ENCODE peak calls at places on chromosomes 12 and 14, in seven cellular contexts. M, X, D, H, Z, Y and O are unnamed samples.

GRCh38 chr14:105028251-105028927 is 7.5 kb upstream of the CDCA4 start:
- DNase-seq in M (no peak), X (peak), D (no peak), H (no peak), Z (no peak), Y (peak), O (peak)

GRCh38 chr12:109989380-109989779 is 6.8 kb downstream of the GIT2 start:
- DNase-seq in M (no peak), X (no peak), D (no peak), H (no peak), Z (no peak), Y (peak), O (no peak)

GRCh38 chr12:43763769-43764168 is 5.0 kb downstream of the IRAK4 start:
- DNase-seq in M (no peak), X (no peak), D (no peak), H (no peak), Z (no peak), Y (peak), O (no peak)

GRCh38 chr12:53700567-53700966 is 24.7 kb upstream of the ATP5MC2 start:
- DNase-seq in M (no peak), X (no peak), D (no peak), H (no peak), Z (no peak), Y (no peak), O (no peak)

GRCh38 chr12:129788506-129788905 is 115.3 kb downstream of the TMEM132D start:
- DNase-seq in M (no peak), X (no peak), D (no peak), H (no peak), Z (no peak), Y (no peak), O (no peak)

GRCh38 chr12:15774819-15775218 is 14.4 kb downstream of the EPS8 start:
- DNase-seq in M (no peak), X (no peak), D (no peak), H (no peak), Z (no peak), Y (peak), O (no peak)

GRCh38 chr12:116353958-116354357 is 76.5 kb upstream of the MED13L start:
- DNase-seq in M (no peak), X (no peak), D (no peak), H (no peak), Z (peak), Y (no peak), O (no peak)

GRCh38 chr14:61417890-61418455 is 96.6 kb downstream of the PRKCH start:
- DNase-seq in M (no peak), X (no peak), D (no peak), H (no peak), Z (no peak), Y (no peak), O (no peak)

GRCh38 chr12:459430-460258 is at the start of gene B4GALNT3:
- DNase-seq in M (no peak), X (peak), D (peak), H (peak), Z (peak), Y (no peak), O (no peak)

GRCh38 chr12:15662983-15663659 is 126.1 kb downstream of the EPS8 start:
- DNase-seq in M (no peak), X (no peak), D (no peak), H (no peak), Z (no peak), Y (peak), O (no peak)

GRCh38 chr14:39491134-39491541 is 58.9 kb upstream of the FBXO33 start:
- DNase-seq in M (no peak), X (no peak), D (no peak), H (no peak), Z (no peak), Y (peak), O (no peak)

GRCh38 chr14:104800600-104801283 is at the start of gene ZBTB42:
- DNase-seq in M (no peak), X (peak), D (peak), H (peak), Z (peak), Y (peak), O (peak)

GRCh38 chr14:71574976-71575375 is 357.3 kb upstream of the RGS6 start:
- DNase-seq in M (no peak), X (no peak), D (no peak), H (no peak), Z (no peak), Y (peak), O (peak)

GRCh38 chr14:38342803-38343202 is 86.9 kb upstream of the CLEC14A start:
- DNase-seq in M (no peak), X (no peak), D (no peak), H (no peak), Z (no peak), Y (peak), O (peak)

GRCh38 chr12:8156416-8156815 is 399 bp upstream of the ZNF705A start:
- DNase-seq in M (no peak), X (no peak), D (no peak), H (no peak), Z (no peak), Y (no peak), O (no peak)

GRCh38 chr14:96051642-96052540 is 12.7 kb downstream of the C14orf132 start:
- DNase-seq in M (no peak), X (no peak), D (no peak), H (no peak), Z (no peak), Y (peak), O (no peak)

GRCh38 chr12:46388427-46388992 is 15.9 kb upstream of the SLC38A2 start:
- DNase-seq in M (no peak), X (no peak), D (no peak), H (no peak), Z (no peak), Y (peak), O (no peak)

GRCh38 chr14:24058260-24058950 is 6.6 kb downstream of the CARMIL3 start:
- DNase-seq in M (peak), X (peak), D (peak), H (peak), Z (peak), Y (peak), O (peak)

GRCh38 chr14:104650057-104650980 is 39.1 kb upstream of the INF2 start:
- DNase-seq in M (peak), X (peak), D (peak), H (peak), Z (peak), Y (peak), O (peak)

GRCh38 chr12:48004039-48004940 is at the start of gene COL2A1:
- DNase-seq in M (no peak), X (peak), D (no peak), H (peak), Z (no peak), Y (peak), O (no peak)

GRCh38 chr12:20350495-20350894 is 17.8 kb upstream of the PDE3A start:
- DNase-seq in M (no peak), X (no peak), D (no peak), H (no peak), Z (no peak), Y (peak), O (no peak)

DNA sequence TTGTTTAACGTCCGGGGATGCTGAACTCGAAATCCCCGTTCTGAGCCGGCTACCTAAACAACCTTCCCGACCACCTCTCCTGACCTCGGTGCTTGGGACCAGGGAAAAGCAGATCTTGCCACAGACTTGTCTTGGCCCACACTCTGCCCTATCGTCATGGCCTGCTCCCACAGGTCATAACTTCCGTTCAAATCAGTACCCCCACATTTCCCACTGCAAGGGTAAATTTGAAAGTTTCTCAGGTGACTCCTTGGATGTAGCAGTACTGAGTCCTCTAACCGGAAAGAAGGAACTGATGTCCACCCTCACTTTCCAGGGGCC is 612 bp upstream of the RBM23 start:
- DNase-seq in M (no peak), X (no peak), D (no peak), H (peak), Z (no peak), Y (no peak), O (no peak)
- TF ChIP-seq POLR2A in M (no peak), X (no peak), D (no peak), H (no peak), Z (no peak), Y (no peak), O (no peak)

GRCh38 chr14:100110801-100111200 is 45.6 kb downstream of the EVL start:
- DNase-seq in M (no peak), X (no peak), D (no peak), H (no peak), Z (no peak), Y (no peak), O (no peak)
- TF ChIP-seq POLR2A in M (no peak), X (no peak), D (no peak), H (no peak), Z (no peak), Y (no peak), O (no peak)

GRCh38 chr14:73461478-73462077 is 3.2 kb upstream of the NUMB start:
- DNase-seq in M (no peak), X (no peak), D (no peak), H (no peak), Z (no peak), Y (no peak), O (no peak)

GRCh38 chr14:73462815-73463214 is 4.5 kb upstream of the NUMB start:
- DNase-seq in M (no peak), X (no peak), D (no peak), H (no peak), Z (no peak), Y (no peak), O (no peak)

GRCh38 chr14:73463411-73463810 is 5.1 kb upstream of the NUMB start:
- DNase-seq in M (peak), X (peak), D (peak), H (no peak), Z (peak), Y (peak), O (peak)

GRCh38 chr14:73460691-73461127 is 2.4 kb upstream of the NUMB start:
- DNase-seq in M (peak), X (peak), D (peak), H (no peak), Z (no peak), Y (peak), O (no peak)

GRCh38 chr14:73462078-73462715 is 3.9 kb upstream of the NUMB start:
- DNase-seq in M (no peak), X (peak), D (peak), H (no peak), Z (peak), Y (peak), O (no peak)
- TF ChIP-seq POLR2A in M (no peak), X (no peak), D (no peak), H (no peak), Z (no peak), Y (no peak), O (no peak)

DNA sequence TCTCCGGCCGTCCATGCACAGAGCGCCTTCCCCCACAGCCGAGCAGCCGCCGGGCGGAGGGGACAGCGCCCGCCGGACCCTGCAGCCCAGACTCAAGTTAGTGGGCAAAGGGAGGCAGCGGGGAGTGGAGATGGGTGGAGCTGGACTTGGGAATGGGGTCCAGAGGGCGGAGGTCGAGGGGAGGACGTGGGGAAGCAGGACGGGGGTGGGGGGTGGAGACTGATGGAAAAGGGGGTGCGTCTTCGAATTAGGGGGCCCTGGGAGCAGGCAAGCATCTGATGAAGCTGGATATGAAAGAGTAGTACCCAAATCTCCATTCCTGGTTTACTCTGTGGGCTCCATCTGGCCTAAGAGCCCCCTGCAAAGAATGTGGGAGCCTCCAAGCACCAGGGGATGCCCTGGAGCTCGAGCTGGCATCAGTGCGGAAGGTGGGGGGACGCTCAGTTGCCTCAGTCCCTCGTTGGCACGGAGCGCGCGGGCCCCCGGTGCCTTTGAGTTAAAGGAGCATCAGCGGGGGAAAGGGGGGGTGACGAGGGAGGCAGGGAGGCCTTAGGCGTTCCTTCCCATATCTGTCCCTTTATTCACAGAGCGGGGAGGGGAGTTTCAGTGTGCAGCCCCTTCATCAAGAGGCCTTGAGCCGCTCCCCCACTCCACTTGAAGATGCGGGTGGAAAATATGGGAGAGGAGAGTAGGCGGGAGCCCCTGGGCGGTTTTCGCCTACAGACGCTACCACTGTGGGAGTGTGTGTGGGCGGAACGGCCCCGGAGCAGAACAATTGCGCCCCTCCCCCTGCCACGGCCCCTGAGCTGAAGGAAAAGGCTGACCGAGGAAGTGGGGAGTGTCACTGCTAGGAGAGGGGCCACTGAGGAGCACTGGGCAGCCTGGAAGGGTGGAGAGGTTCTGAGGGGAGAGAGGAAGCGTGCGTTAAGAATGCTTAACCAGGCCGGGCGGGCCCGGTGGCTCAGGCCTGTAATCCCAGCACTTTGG is 638 bp downstream of the NAB2 start:
- DNase-seq in M (peak), X (peak), D (peak), H (no peak), Z (peak), Y (peak), O (no peak)
- TF ChIP-seq POLR2A in M (peak), X (peak), D (peak), H (no peak), Z (no peak), Y (no peak), O (peak)

GRCh38 chr14:55116246-55117030 is 12.6 kb upstream of the LGALS3 start:
- DNase-seq in M (no peak), X (no peak), D (no peak), H (no peak), Z (peak), Y (no peak), O (no peak)
- TF ChIP-seq POLR2A in M (no peak), X (no peak), D (no peak), H (no peak), Z (no peak), Y (no peak), O (no peak)

DNA sequence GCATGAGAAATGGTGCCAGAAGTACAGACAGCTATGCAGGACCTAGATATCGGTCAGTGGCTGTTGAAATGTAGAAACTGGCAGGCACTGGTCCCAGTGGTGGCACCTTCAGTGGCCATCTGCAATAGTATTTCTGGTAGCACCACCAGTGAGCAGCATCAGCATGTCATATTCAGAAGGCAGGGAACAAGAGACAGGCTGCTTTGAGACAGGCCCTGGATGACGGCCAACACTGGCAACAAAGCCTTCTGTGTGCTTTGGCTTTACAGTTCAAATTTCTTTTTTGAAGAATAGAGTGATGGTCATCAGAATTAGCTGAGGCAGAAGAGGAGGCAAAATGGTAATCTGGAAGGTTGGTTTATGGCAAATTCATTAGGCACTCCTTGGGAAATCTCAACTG is 273.4 kb upstream of the SLC16A7 start:
- DNase-seq in M (no peak), X (no peak), D (peak), H (no peak), Z (peak), Y (no peak), O (no peak)
- TF ChIP-seq POLR2A in M (no peak), X (no peak), D (no peak), H (no peak), Z (no peak), Y (no peak), O (no peak)

DNA sequence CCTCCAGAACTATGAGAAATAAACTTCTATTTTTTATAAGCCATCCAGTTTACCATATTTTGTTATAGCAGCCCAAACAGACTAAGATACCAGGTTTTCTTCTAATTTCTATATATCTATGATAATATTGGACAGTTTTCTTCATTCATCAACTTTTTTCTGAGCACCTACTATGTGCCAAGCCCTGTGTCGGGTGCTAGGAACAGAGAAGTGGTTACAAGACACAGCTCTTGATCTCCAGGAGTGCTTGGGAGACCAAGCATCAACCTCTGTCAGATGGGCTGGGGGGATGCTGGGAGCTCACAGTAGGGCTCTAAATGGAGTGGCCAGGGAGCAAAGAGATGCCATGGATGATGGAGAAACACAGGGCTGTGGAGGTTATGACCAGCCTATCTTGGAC is 2.9 kb upstream of the WSCD2 start:
- DNase-seq in M (no peak), X (no peak), D (no peak), H (no peak), Z (no peak), Y (no peak), O (no peak)
- TF ChIP-seq POLR2A in M (no peak), X (no peak), D (no peak), H (no peak), Z (no peak), Y (no peak), O (no peak)

DNA sequence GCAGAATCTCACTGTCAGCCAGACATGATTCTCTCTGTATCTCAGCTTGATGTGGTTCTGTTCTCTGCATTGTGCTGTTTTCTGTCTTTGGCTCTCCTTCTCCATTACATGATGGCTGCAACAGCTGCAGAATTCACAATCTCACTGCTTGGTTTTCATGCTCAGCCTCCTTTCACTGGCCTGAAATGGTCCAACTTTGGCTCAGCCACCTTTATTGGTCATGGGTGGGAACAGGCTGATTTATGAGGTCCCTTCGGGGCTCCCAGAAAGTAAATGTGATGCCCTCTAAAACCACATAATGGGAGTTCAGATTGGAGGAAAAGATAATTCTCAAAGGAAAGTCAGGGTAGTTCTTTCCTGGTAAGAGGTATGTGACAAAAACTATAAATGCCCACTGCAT is 597.0 kb downstream of the ETNK1 start:
- DNase-seq in M (no peak), X (no peak), D (no peak), H (no peak), Z (no peak), Y (no peak), O (no peak)
- TF ChIP-seq POLR2A in M (no peak), X (no peak), D (no peak), H (no peak), Z (no peak), Y (no peak), O (no peak)